ENCODE peak calls at places on chromosome 7, in five cellular contexts. Q is tibial artery, N is foreskin fibroblast, C is PC-9, I is GM23338. E is an unnamed sample.
A peak's percentile ranks its signal among the peaks of the same experiment; 100 is the strongest.

GRCh38 chr7:70647801-70648491 is 484.0 kb upstream of the GALNT17 start:
- DNase-seq in I (no peak), C (no peak), N (no peak), Q (no peak), E (peak; percentile 59)

GRCh38 chr7:84384417-84384816 is 189.8 kb upstream of the SEMA3A start:
- DNase-seq in C (no peak), I (no peak), N (peak; percentile 27), Q (no peak), E (peak; percentile 9)

GRCh38 chr7:32227746-32228145 is 157.5 kb upstream of the PDE1C start:
- DNase-seq in I (no peak), N (no peak), Q (no peak), C (no peak), E (no peak)

GRCh38 chr7:16564909-16565426 is 38.3 kb downstream of the LRRC72 start:
- DNase-seq in Q (no peak), I (peak; percentile 87), C (peak; percentile 30), N (peak; percentile 69), E (peak; percentile 40)

GRCh38 chr7:80243425-80243824 is 108.8 kb downstream of the GNAI1 start:
- DNase-seq in Q (no peak), C (no peak), N (peak; percentile 25), I (no peak), E (peak; percentile 17)

GRCh38 chr7:50940621-50941020 is 157.9 kb upstream of the GRB10 start:
- DNase-seq in I (no peak), N (peak; percentile 52), C (no peak), Q (no peak), E (peak; percentile 61)

GRCh38 chr7:138829335-138829734 is 31.3 kb upstream of the ATP6V0A4 start:
- DNase-seq in N (no peak), Q (no peak), C (no peak), I (no peak), E (no peak)

GRCh38 chr7:43444711-43445578 is 138.0 kb upstream of the STK17A start:
- DNase-seq in N (no peak), I (no peak), Q (no peak), C (no peak), E (no peak)

GRCh38 chr7:5677538-5678294 is 103.7 kb downstream of the RNF216 start:
- DNase-seq in C (peak; percentile 69), I (peak; percentile 88), N (peak; percentile 89), Q (peak; percentile 81), E (peak; percentile 79)

GRCh38 chr7:43559171-43559938 is 23.6 kb upstream of the STK17A start:
- DNase-seq in I (no peak), C (no peak), Q (no peak), N (no peak), E (no peak)

GRCh38 chr7:4566714-4567113 is 115.4 kb upstream of the FOXK1 start:
- DNase-seq in C (no peak), Q (no peak), N (no peak), I (no peak), E (no peak)

GRCh38 chr7:73741600-73741999 is 3.0 kb upstream of the ABHD11 start:
- DNase-seq in N (no peak), I (peak; percentile 81), Q (no peak), C (peak; percentile 64), E (no peak)

GRCh38 chr7:150631866-150632864 is at the start of gene GIMAP6:
- DNase-seq in I (no peak), N (no peak), C (no peak), Q (no peak), E (no peak)

GRCh38 chr7:106640368-106641141 is 20.4 kb downstream of the CCDC71L start:
- DNase-seq in N (peak; percentile 47), I (no peak), C (no peak), Q (no peak), E (peak; percentile 26)

GRCh38 chr7:515628-516027 is 4.0 kb downstream of the PDGFA start:
- DNase-seq in C (no peak), Q (no peak), I (peak; percentile 79), N (no peak), E (no peak)

GRCh38 chr7:149686001-149686400 is 87.4 kb downstream of the ZNF467 start:
- DNase-seq in I (no peak), C (no peak), Q (no peak), N (peak; percentile 66), E (peak; percentile 96)

GRCh38 chr7:157730614-157731013 is 393.8 kb downstream of the DNAJB6 start:
- DNase-seq in C (no peak), I (no peak), N (no peak), Q (no peak), E (no peak)

GRCh38 chr7:24830440-24831050 is 73.3 kb upstream of the GSDME start:
- DNase-seq in N (no peak), C (no peak), I (no peak), Q (no peak), E (no peak)

GRCh38 chr7:45120-46090 is 147.0 kb upstream of the FAM20C start:
- DNase-seq in N (no peak), C (no peak), Q (peak; percentile 51), I (no peak), E (no peak)

GRCh38 chr7:30800785-30801252 is 29.6 kb downstream of the MINDY4 start:
- DNase-seq in Q (peak; percentile 82), I (peak; percentile 85), C (peak; percentile 52), N (peak; percentile 93), E (peak; percentile 88)

GRCh38 chr7:56009695-56010094 is 41.5 kb downstream of the PSPH start:
- DNase-seq in Q (no peak), I (no peak), C (no peak), N (no peak), E (no peak)

GRCh38 chr7:26398436-26399308 is 107.0 kb downstream of the SNX10 start:
- DNase-seq in C (peak; percentile 63), I (peak; percentile 83), N (peak; percentile 58), Q (peak; percentile 70), E (peak; percentile 44)

GRCh38 chr7:17618652-17618974 is 320.2 kb downstream of the AHR start:
- DNase-seq in C (peak; percentile 29), Q (no peak), N (no peak), I (no peak), E (no peak)

GRCh38 chr7:69819306-69819705 is 221.0 kb downstream of the AUTS2 start:
- DNase-seq in C (no peak), Q (no peak), N (no peak), I (no peak), E (no peak)

GRCh38 chr7:78179827-78180226 is 381.3 kb downstream of the PHTF2 start:
- DNase-seq in I (no peak), N (no peak), C (no peak), Q (no peak), E (no peak)

DNA sequence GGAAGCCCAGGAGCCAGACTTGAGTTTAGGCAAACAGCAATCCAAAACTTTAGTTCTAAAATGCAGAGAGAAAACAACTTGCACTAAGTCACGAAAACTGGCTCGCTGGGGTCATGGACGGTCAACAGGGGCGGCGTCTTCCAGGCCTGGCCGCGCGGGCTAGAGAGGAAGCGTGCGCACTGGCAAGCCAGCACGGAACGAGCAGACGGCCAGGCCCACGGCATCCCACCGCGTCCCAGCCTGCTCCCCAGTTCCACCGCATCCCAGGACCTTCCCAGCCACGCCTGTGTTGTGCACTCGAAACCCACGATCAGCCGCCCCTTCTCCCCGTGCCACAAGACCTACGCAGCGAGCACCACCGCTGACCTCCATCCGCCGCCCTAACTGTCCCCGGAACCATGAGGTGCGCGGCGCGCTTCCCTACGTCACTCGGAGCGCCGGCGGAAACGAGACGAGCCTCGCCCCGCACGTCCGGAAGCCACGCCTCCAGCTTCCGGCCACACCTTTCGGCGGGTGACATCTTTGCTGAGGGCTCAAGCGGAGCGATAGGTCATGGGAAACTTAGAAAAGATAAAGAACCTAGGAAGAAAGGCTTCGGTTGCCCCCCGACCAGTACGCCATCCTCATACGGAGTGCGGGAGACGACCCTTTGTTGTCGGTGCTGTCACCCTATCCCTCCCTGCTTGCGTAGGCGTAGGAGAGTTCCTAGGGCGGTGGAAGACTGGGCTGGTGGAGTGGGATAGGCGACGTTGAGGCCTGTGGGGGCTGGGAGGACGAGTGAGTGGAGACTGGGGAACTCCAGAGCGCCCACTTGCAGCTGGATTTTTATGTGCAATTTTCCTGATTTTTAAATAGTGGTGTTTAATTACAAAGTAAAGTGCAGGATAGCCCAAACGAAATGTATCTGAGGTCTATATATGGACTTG is at the start of gene TBRG4:
- DNase-seq in N (peak; percentile 98), C (peak; percentile 95), Q (peak; percentile 95), I (peak; percentile 98), E (peak; percentile 90)
- H3K4me3 ChIP-seq in N (peak within 1 kb of the TSS; percentile 58), C (peak within 1 kb of the TSS; percentile 68), Q (peak within 1 kb of the TSS; percentile 72), I (peak within 1 kb of the TSS; percentile 99), E (peak within 1 kb of the TSS; percentile 97)

GRCh38 chr7:113289140-113289740 is 170.9 kb upstream of the SMIM30 start:
- DNase-seq in I (peak; percentile 57), N (peak; percentile 47), Q (no peak), C (no peak), E (peak; percentile 62)
- TF ChIP-seq CTCF in I (peak; percentile 80), N (peak; percentile 82), Q (no peak), C (peak; percentile 27), E (peak; percentile 84)

GRCh38 chr7:28570970-28571288 is 158.6 kb downstream of the CREB5 start:
- DNase-seq in C (no peak), Q (no peak), I (no peak), N (peak; percentile 79), E (peak; percentile 22)

GRCh38 chr7:28564755-28565374 is 152.5 kb downstream of the CREB5 start:
- DNase-seq in Q (no peak), N (peak; percentile 63), I (no peak), C (no peak), E (peak; percentile 5)

GRCh38 chr7:28570113-28570969 is 158.0 kb downstream of the CREB5 start:
- DNase-seq in C (no peak), N (no peak), Q (no peak), I (no peak), E (no peak)

GRCh38 chr7:28560771-28561170 is 148.5 kb downstream of the CREB5 start:
- DNase-seq in N (no peak), Q (no peak), C (no peak), I (no peak), E (no peak)

GRCh38 chr7:28565990-28566389 is 153.7 kb downstream of the CREB5 start:
- DNase-seq in I (no peak), Q (no peak), N (peak; percentile 30), C (no peak), E (no peak)
- H3K4me3 ChIP-seq in I (no peak overlapping the region), Q (no peak overlapping the region), N (no peak overlapping the region), C (no peak overlapping the region), E (no peak overlapping the region)

GRCh38 chr7:158816271-158816670 is 13.0 kb downstream of the ESYT2 start:
- DNase-seq in Q (no peak), N (no peak), C (peak; percentile 61), I (no peak), E (peak; percentile 28)

GRCh38 chr7:158815046-158815445 is 14.3 kb downstream of the ESYT2 start:
- DNase-seq in Q (no peak), I (peak; percentile 59), N (no peak), C (peak; percentile 9), E (peak; percentile 27)

GRCh38 chr7:158818325-158819213 is 10.7 kb downstream of the ESYT2 start:
- DNase-seq in I (peak; percentile 64), C (peak; percentile 99), Q (peak; percentile 95), N (peak; percentile 99), E (peak; percentile 98)

GRCh38 chr7:158815471-158816128 is 13.7 kb downstream of the ESYT2 start:
- DNase-seq in I (no peak), C (no peak), Q (no peak), N (no peak), E (peak; percentile 38)

DNA sequence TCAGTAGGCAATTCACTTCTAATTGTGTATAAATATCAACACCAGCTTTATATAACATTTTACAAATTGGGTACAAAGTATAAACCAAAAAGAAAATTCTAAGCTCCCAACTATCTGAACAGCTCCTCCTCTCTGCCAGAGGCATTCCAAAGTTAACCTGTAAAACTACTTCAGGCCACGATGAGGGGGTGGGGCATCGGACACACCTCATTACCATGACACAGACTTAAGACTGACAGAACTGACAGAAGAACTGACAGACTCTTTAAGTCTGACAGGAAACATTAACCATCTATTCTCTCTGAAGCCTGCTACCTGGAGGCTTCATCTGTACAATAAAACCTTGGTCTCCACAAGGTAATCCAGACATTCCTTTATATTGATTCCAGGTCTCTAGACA is 12.3 kb downstream of the ESYT2 start:
- DNase-seq in N (no peak), C (peak; percentile 79), Q (no peak), I (no peak), E (no peak)
- TF ChIP-seq CTCF in N (no peak), C (peak; percentile 33), Q (no peak), I (no peak), E (no peak)

E was measured in AG10803.